ENCODE peak calls at places on chromosomes 4 and X, in six cellular contexts. S, O, T, W, Z and A are unnamed samples.

GRCh38 chr4:71186566-71187398 is 152.0 kb upstream of the SLC4A4 start:
- DNase-seq in S (no peak), O (no peak), T (peak; percentile 60), W (peak; percentile 37), Z (peak; percentile 11), A (no peak)

GRCh38 chr4:110198472-110199419 is at the start of gene ELOVL6:
- DNase-seq in S (no peak), O (no peak), T (peak; percentile 63), W (peak; percentile 91), Z (no peak), A (no peak)

GRCh38 chr4:59838236-59838635 is 1361.9 kb upstream of the ADGRL3 start:
- DNase-seq in S (no peak), O (no peak), T (no peak), W (no peak), Z (no peak), A (no peak)

GRCh38 chr4:140769209-140769608 is 13.0 kb upstream of the TBC1D9 start:
- DNase-seq in S (no peak), O (no peak), T (no peak), W (peak; percentile 13), Z (no peak), A (no peak)

GRCh38 chrX:276588-277171 is 4.5 kb upstream of the PLCXD1 start:
- DNase-seq in S (no peak), O (no peak), T (peak; percentile 31), W (peak; percentile 31), Z (no peak), A (no peak)

GRCh38 chr4:57037982-57038604 is 59.4 kb downstream of the POLR2B start:
- DNase-seq in S (no peak), O (no peak), T (peak; percentile 84), W (peak; percentile 73), Z (no peak), A (no peak)

GRCh38 chr4:52873861-52874343 is 11.8 kb downstream of the RASL11B start:
- DNase-seq in S (no peak), O (no peak), T (no peak), W (peak; percentile 32), Z (no peak), A (no peak)

GRCh38 chr4:244471-244870 is 60.8 kb downstream of the ZNF732 start:
- DNase-seq in S (no peak), O (no peak), T (no peak), W (peak; percentile 21), Z (no peak), A (peak; percentile 20)

GRCh38 chr4:42302348-42302747 is 94.9 kb upstream of the SHISA3 start:
- DNase-seq in S (no peak), O (no peak), T (peak; percentile 58), W (peak; percentile 4), Z (no peak), A (no peak)

GRCh38 chrX:149495573-149496071 is 9.5 kb downstream of the IDS start:
- DNase-seq in S (no peak), O (no peak), T (no peak), W (peak; percentile 75), Z (no peak), A (no peak)

GRCh38 chr4:103032575-103032974 is 13.1 kb upstream of the SLC9B1 start:
- DNase-seq in S (no peak), O (no peak), T (peak; percentile 29), W (peak; percentile 73), Z (no peak), A (no peak)

GRCh38 chr4:71188197-71188625 is 150.6 kb upstream of the SLC4A4 start:
- DNase-seq in S (no peak), O (no peak), T (peak; percentile 13), W (no peak), Z (peak; percentile 7), A (no peak)

GRCh38 chrX:13899607-13900006 is 82.7 kb upstream of the GPM6B start:
- DNase-seq in S (no peak), O (no peak), T (no peak), W (peak; percentile 72), Z (peak; percentile 10), A (no peak)

GRCh38 chrX:7131621-7132020 is 15.9 kb upstream of the STS start:
- DNase-seq in S (no peak), O (no peak), T (no peak), W (no peak), Z (no peak), A (no peak)

GRCh38 chrX:635428-636192 is 5.0 kb downstream of the SHOX start:
- DNase-seq in S (no peak), O (no peak), T (no peak), W (no peak), Z (no peak), A (no peak)